ENCODE peak calls at places on chromosomes 2 and 18, in ten cellular contexts. W is gastrocnemius medialis, O is HCT116, R is body of pancreas, V is right lobe of liver, Z is HepG2, X is GM12878, S is heart left ventricle, L is upper lobe of left lung, B is A549. P is an unnamed sample.

GRCh38 chr2:203934006-203934632 is 2.4 kb upstream of the ICOS start:
- ATAC-seq in W (no peak), O (no peak), R (no peak), V (no peak), Z (no peak), X (no peak), S (no peak), L (no peak), B (no peak), P (no peak)

GRCh38 chr2:106094101-106094860 is 99.8 kb downstream of the UXS1 start:
- ATAC-seq in W (no peak), O (no peak), R (no peak), V (peak), Z (no peak), X (no peak), S (no peak), L (no peak), B (no peak), P (no peak)

GRCh38 chr2:135164431-135164830 is 112.3 kb downstream of the RAB3GAP1 start:
- ATAC-seq in W (no peak), O (no peak), R (no peak), V (no peak), Z (no peak), X (no peak), S (no peak), L (no peak), B (peak), P (no peak)

GRCh38 chr2:31150120-31150670 is 12.0 kb upstream of the GALNT14 start:
- ATAC-seq in W (no peak), O (no peak), R (no peak), V (no peak), Z (no peak), X (peak), S (no peak), L (no peak), B (no peak), P (no peak)

GRCh38 chr2:70305531-70305930 is 3.7 kb upstream of the FAM136A start:
- ATAC-seq in W (no peak), O (no peak), R (no peak), V (no peak), Z (no peak), X (no peak), S (no peak), L (no peak), B (no peak), P (no peak)

GRCh38 chr2:95031076-95031725 is 5.7 kb downstream of the MAL start:
- ATAC-seq in W (no peak), O (no peak), R (no peak), V (no peak), Z (peak), X (peak), S (no peak), L (no peak), B (peak), P (no peak)

GRCh38 chr2:61898810-61899209 is 6.7 kb upstream of the COMMD1 start:
- ATAC-seq in W (no peak), O (peak), R (no peak), V (peak), Z (peak), X (peak), S (no peak), L (no peak), B (peak), P (no peak)

GRCh38 chr18:58284699-58285490 is 240.9 kb downstream of the NEDD4L start:
- ATAC-seq in W (no peak), O (no peak), R (peak), V (peak), Z (no peak), X (no peak), S (peak), L (peak), B (no peak), P (no peak)

GRCh38 chr2:239496700-239497099 is 95.9 kb upstream of the HDAC4 start:
- ATAC-seq in W (no peak), O (peak), R (no peak), V (no peak), Z (no peak), X (no peak), S (no peak), L (no peak), B (no peak), P (no peak)

GRCh38 chr2:221423212-221423804 is 148.8 kb downstream of the EPHA4 start:
- ATAC-seq in W (no peak), O (no peak), R (no peak), V (no peak), Z (no peak), X (no peak), S (peak), L (no peak), B (no peak), P (no peak)

GRCh38 chr2:60379684-60380083 is 173.8 kb downstream of the BCL11A start:
- ATAC-seq in W (no peak), O (no peak), R (no peak), V (no peak), Z (no peak), X (no peak), S (no peak), L (no peak), B (no peak), P (no peak)

GRCh38 chr18:45916302-45916701 is 50.8 kb downstream of the EPG5 start:
- ATAC-seq in W (no peak), O (peak), R (no peak), V (peak), Z (peak), X (peak), S (no peak), L (no peak), B (no peak), P (no peak)

GRCh38 chr2:117989854-117990438 is 23.9 kb downstream of the CCDC93 start:
- ATAC-seq in W (no peak), O (no peak), R (no peak), V (no peak), Z (no peak), X (no peak), S (no peak), L (no peak), B (no peak), P (no peak)

GRCh38 chr18:55422456-55423185 is 165.4 kb downstream of the TCF4 start:
- ATAC-seq in W (peak), O (no peak), R (no peak), V (no peak), Z (no peak), X (no peak), S (peak), L (peak), B (no peak), P (peak)

GRCh38 chr2:72612614-72613160 is 213.1 kb downstream of the EXOC6B start:
- ATAC-seq in W (no peak), O (no peak), R (no peak), V (no peak), Z (no peak), X (no peak), S (no peak), L (no peak), B (no peak), P (no peak)

GRCh38 chr2:3704647-3705046 is 1.3 kb downstream of the DCDC2C start:
- ATAC-seq in W (no peak), O (no peak), R (no peak), V (no peak), Z (no peak), X (no peak), S (no peak), L (no peak), B (no peak), P (no peak)

GRCh38 chr2:206011018-206011614 is 74.9 kb downstream of the INO80D start:
- ATAC-seq in W (no peak), O (no peak), R (no peak), V (no peak), Z (no peak), X (no peak), S (peak), L (no peak), B (no peak), P (no peak)

GRCh38 chr18:51082571-51083264 is 52.7 kb downstream of the SMAD4 start:
- ATAC-seq in W (no peak), O (peak), R (peak), V (no peak), Z (no peak), X (peak), S (peak), L (no peak), B (no peak), P (no peak)

GRCh38 chr2:64054166-64054915 is 35.1 kb upstream of the VPS54 start:
- ATAC-seq in W (no peak), O (no peak), R (no peak), V (no peak), Z (no peak), X (peak), S (no peak), L (no peak), B (no peak), P (no peak)

GRCh38 chr2:216090369-216090786 is 8.7 kb downstream of the TMEM169 start:
- ATAC-seq in W (no peak), O (no peak), R (no peak), V (no peak), Z (no peak), X (peak), S (no peak), L (no peak), B (no peak), P (no peak)

GRCh38 chr2:10906926-10907479 is 4.7 kb upstream of the KCNF1 start:
- ATAC-seq in W (no peak), O (no peak), R (no peak), V (no peak), Z (no peak), X (no peak), S (no peak), L (no peak), B (no peak), P (no peak)

GRCh38 chr18:45562567-45563479 is 52.5 kb upstream of the SLC14A2 start:
- ATAC-seq in W (peak), O (no peak), R (no peak), V (no peak), Z (peak), X (no peak), S (peak), L (no peak), B (no peak), P (peak)

GRCh38 chr18:79335833-79336360 is 59.8 kb upstream of the NFATC1 start:
- ATAC-seq in W (no peak), O (no peak), R (no peak), V (no peak), Z (no peak), X (no peak), S (no peak), L (no peak), B (no peak), P (no peak)

GRCh38 chr2:205496370-205496769 is 185.9 kb upstream of the NRP2 start:
- ATAC-seq in W (no peak), O (no peak), R (no peak), V (no peak), Z (no peak), X (no peak), S (peak), L (no peak), B (no peak), P (no peak)

GRCh38 chr2:241273552-241273988 is 41.9 kb downstream of the HDLBP start:
- ATAC-seq in W (no peak), O (no peak), R (no peak), V (peak), Z (peak), X (no peak), S (no peak), L (no peak), B (peak), P (no peak)

GRCh38 chr2:241271641-241272297 is 43.7 kb downstream of the HDLBP start:
- ATAC-seq in W (peak), O (peak), R (peak), V (peak), Z (peak), X (peak), S (peak), L (peak), B (peak), P (peak)

GRCh38 chr2:241272298-241272721 is 43.2 kb downstream of the HDLBP start:
- ATAC-seq in W (peak), O (peak), R (peak), V (peak), Z (peak), X (peak), S (no peak), L (peak), B (peak), P (peak)

GRCh38 chr2:241274127-241274526 is 41.3 kb downstream of the HDLBP start:
- ATAC-seq in W (no peak), O (no peak), R (no peak), V (no peak), Z (peak), X (no peak), S (no peak), L (no peak), B (peak), P (no peak)

GRCh38 chr2:241272722-241273551 is 42.5 kb downstream of the HDLBP start:
- ATAC-seq in W (peak), O (peak), R (peak), V (peak), Z (peak), X (peak), S (peak), L (peak), B (peak), P (peak)
- TF ChIP-seq POLR2A in W (peak), O (no peak), R (peak), V (no peak), Z (peak), X (peak), S (no peak), L (no peak), B (peak), P (peak)

GRCh38 chr2:74472086-74472944 is at the start of gene MRPL53:
- ATAC-seq in W (peak), O (peak), R (peak), V (peak), Z (peak), X (peak), S (peak), L (peak), B (peak), P (peak)
- TF ChIP-seq POLR2A in W (peak), O (peak), R (peak), V (peak), Z (peak), X (peak), S (no peak), L (peak), B (peak), P (peak)

GRCh38 chr18:9102391-9103216 is at the start of gene NDUFV2:
- ATAC-seq in W (peak), O (peak), R (peak), V (peak), Z (peak), X (peak), S (peak), L (peak), B (peak), P (peak)
- TF ChIP-seq POLR2A in W (peak), O (peak), R (peak), V (peak), Z (peak), X (peak), S (no peak), L (peak), B (peak), P (peak)

DNA sequence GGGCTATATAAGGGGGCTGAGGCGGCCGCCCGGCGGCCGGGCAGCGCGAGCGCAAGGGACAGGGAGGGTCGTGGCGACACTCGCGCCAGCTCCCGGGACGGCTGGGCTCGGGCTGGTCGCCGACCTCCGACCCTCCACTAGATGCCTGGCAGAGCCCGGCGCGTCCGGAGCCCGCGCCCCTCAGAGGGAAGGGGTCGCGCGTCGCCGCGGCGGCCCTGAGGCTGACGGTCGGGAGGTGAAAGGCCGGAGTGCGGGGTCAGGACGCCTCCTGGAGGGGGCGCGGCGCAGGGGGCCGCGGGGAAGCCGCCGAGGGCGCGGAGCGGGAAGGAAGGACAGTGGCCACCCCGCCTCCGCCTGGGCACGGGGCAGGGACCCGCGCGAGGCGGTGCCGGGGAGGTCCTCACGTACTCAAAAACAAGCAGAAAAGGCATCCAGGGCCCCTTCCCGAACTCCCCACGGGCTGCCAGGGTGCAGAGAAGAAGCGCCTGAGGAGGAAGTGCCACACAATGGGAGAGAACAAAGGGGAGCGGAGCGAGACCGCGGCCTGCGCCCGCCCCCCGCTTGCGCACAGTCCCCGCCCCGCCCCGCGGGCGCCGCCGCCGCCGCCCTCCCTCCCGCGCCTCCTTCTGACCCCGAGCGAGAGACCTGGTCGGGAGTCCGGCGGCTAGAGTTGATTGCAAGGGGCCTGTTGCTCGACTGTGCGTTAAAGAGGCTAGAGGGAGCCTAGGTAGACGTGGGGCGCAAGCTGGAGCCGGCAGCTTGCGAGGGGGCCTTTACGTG is 791 bp upstream of the KLF7 start:
- ATAC-seq in W (peak), O (peak), R (peak), V (peak), Z (peak), X (peak), S (peak), L (peak), B (peak), P (peak)
- TF ChIP-seq POLR2A in W (peak), O (peak), R (peak), V (peak), Z (peak), X (peak), S (peak), L (peak), B (peak), P (peak)

DNA sequence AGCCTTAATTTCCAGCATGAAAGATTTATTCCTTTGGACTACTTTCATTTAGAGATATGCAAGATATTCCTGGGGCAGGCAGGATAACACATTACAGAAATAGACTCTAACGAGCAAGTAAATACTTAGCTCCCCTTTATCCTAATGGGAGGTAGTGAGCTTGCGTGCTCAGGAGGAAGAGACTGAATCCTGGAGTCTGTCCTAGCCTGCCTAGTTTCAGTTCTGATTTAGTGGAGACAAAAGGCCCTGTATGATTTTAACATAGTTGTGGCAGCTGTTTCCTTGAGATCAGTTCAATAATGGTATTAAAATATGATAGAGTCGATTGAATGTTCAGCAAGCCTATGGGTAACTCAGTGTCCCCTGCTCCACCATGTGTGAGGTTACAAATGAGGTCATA is 109.5 kb downstream of the FMNL2 start:
- ATAC-seq in W (peak), O (no peak), R (no peak), V (no peak), Z (no peak), X (no peak), S (peak), L (no peak), B (no peak), P (no peak)
- TF ChIP-seq POLR2A in W (no peak), O (no peak), R (no peak), V (no peak), Z (no peak), X (no peak), S (no peak), L (no peak), B (no peak), P (no peak)

GRCh38 chr2:190649798-190650390 is 1.0 kb downstream of the NAB1 start:
- ATAC-seq in W (no peak), O (no peak), R (no peak), V (peak), Z (peak), X (peak), S (no peak), L (peak), B (peak), P (no peak)

GRCh38 chr2:190649035-190649797 is at the start of gene NAB1:
- ATAC-seq in W (peak), O (peak), R (peak), V (peak), Z (peak), X (peak), S (peak), L (peak), B (peak), P (peak)

GRCh38 chr2:190646780-190647626 is 1.9 kb upstream of the NAB1 start:
- ATAC-seq in W (no peak), O (no peak), R (no peak), V (no peak), Z (no peak), X (no peak), S (no peak), L (no peak), B (no peak), P (no peak)

GRCh38 chr2:190651413-190651812 is 2.5 kb downstream of the NAB1 start:
- ATAC-seq in W (no peak), O (no peak), R (no peak), V (no peak), Z (no peak), X (no peak), S (no peak), L (no peak), B (no peak), P (no peak)

GRCh38 chr2:190648289-190649034 is 421 bp upstream of the NAB1 start:
- ATAC-seq in W (peak), O (peak), R (peak), V (peak), Z (peak), X (peak), S (peak), L (peak), B (peak), P (peak)
- TF ChIP-seq POLR2A in W (peak), O (no peak), R (peak), V (peak), Z (peak), X (peak), S (peak), L (peak), B (peak), P (peak)

GRCh38 chr2:116269040-116269439 is 1545.5 kb upstream of the DDX18 start:
- ATAC-seq in W (no peak), O (no peak), R (no peak), V (no peak), Z (no peak), X (no peak), S (no peak), L (no peak), B (no peak), P (no peak)

DNA sequence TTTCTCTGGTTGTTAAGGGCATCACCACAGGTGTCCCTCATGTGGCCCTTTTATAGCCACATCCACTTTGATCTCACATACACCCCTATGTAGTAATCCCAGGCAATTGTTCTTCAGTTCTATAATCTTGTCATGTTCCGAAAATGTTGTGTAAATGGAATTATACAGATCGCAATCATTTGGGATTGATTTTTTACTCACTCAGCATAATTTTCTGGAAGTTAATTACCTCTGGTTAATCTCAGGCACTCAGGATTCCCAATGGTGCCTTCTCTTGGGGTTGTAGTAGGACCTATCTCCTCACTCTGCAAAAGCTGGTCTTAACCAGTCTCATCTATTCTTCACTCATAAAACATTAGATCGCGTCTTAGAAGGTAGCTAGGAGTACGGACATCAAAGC is 1549.6 kb upstream of the DDX18 start:
- ATAC-seq in W (no peak), O (no peak), R (no peak), V (no peak), Z (no peak), X (no peak), S (no peak), L (no peak), B (no peak), P (no peak)
- TF ChIP-seq POLR2A in W (no peak), O (no peak), R (no peak), V (no peak), Z (no peak), X (no peak), S (no peak), L (no peak), B (no peak), P (no peak)

DNA sequence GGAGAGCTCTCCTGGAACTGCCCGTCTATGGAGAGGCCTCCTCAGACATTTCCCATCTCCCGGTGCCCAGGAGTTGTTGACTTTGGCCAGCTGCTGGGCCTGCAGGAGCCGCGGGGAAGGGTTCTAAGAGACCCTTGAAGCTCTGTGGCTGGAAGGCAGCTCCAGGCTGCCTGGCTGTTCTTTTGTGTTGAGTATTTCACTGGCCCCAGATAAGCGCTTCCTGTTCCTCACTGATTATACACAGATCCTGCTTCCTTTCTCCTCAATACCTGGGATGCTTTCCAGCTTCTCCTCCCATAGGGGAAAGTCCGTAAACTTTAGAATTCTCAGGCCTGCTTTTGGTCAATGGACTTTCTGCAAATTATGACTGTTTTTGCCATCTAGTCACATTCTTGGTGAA is 57.8 kb downstream of the TGOLN2 start:
- ATAC-seq in W (peak), O (no peak), R (peak), V (peak), Z (peak), X (no peak), S (peak), L (no peak), B (no peak), P (no peak)
- TF ChIP-seq POLR2A in W (no peak), O (no peak), R (no peak), V (no peak), Z (no peak), X (no peak), S (no peak), L (no peak), B (no peak), P (no peak)

GRCh38 chr2:42975358-42975717 is 183.0 kb upstream of the HAAO start:
- ATAC-seq in W (peak), O (peak), R (no peak), V (peak), Z (peak), X (no peak), S (peak), L (peak), B (peak), P (peak)
- TF ChIP-seq POLR2A in W (no peak), O (no peak), R (no peak), V (no peak), Z (no peak), X (no peak), S (no peak), L (no peak), B (no peak), P (no peak)